ENCODE peak calls at places on chromosomes 12 and 14, in four cellular contexts. D, Q, E and L are unnamed samples.
A peak's percentile ranks its signal among the peaks of the same experiment; 100 is the strongest.

GRCh38 chr12:3717283-3717974 is 35.5 kb downstream of the CRACR2A start:
- DNase-seq in D (no peak), Q (no peak), E (no peak), L (no peak)

GRCh38 chr12:132319359-132319950 is 9.9 kb downstream of the GALNT9 start:
- DNase-seq in D (no peak), Q (no peak), E (no peak), L (no peak)

GRCh38 chr14:38330262-38330661 is 74.4 kb upstream of the CLEC14A start:
- DNase-seq in D (no peak), Q (no peak), E (no peak), L (no peak)

GRCh38 chr12:130546494-130546893 is 169.6 kb downstream of the RIMBP2 start:
- DNase-seq in D (no peak), Q (no peak), E (no peak), L (no peak)

GRCh38 chr14:54257424-54257823 is 139.4 kb upstream of the CDKN3 start:
- DNase-seq in D (no peak), Q (no peak), E (no peak), L (no peak)

GRCh38 chr14:74135386-74135785 is 50.6 kb downstream of the LIN52 start:
- DNase-seq in D (no peak), Q (no peak), E (no peak), L (no peak)

GRCh38 chr12:46240436-46240835 is 28.4 kb downstream of the SLC38A1 start:
- DNase-seq in D (no peak), Q (no peak), E (no peak), L (no peak)

GRCh38 chr12:15534322-15534721 is 212.0 kb downstream of the PTPRO start:
- DNase-seq in D (no peak), Q (no peak), E (no peak), L (no peak)

GRCh38 chr14:106506901-106507305 is 980.5 kb downstream of the TMEM121 start:
- DNase-seq in D (no peak), Q (no peak), E (no peak), L (no peak)

GRCh38 chr14:101072070-101072469 is 168.5 kb upstream of the RTL1 start:
- DNase-seq in D (no peak), Q (no peak), E (no peak), L (peak; percentile 64)

GRCh38 chr14:85058170-85058569 is 471.8 kb upstream of the FLRT2 start:
- DNase-seq in D (no peak), Q (no peak), E (no peak), L (no peak)

GRCh38 chr14:50381823-50382287 is 14.8 kb downstream of the CDKL1 start:
- DNase-seq in D (no peak), Q (no peak), E (no peak), L (no peak)

GRCh38 chr12:56299308-56299852 is 750 bp downstream of the CS start:
- DNase-seq in D (no peak), Q (no peak), E (no peak), L (no peak)

GRCh38 chr12:75722714-75723200 is 211.3 kb upstream of the KRR1 start:
- DNase-seq in D (peak; percentile 72), Q (peak; percentile 44), E (no peak), L (no peak)

GRCh38 chr14:29536886-29537511 is 390.6 kb downstream of the PRKD1 start:
- DNase-seq in D (no peak), Q (peak; percentile 1), E (no peak), L (no peak)

GRCh38 chr14:84202486-84202885 is 1327.5 kb upstream of the FLRT2 start:
- DNase-seq in D (no peak), Q (no peak), E (no peak), L (no peak)

GRCh38 chr14:87799400-87799799 is 193.6 kb downstream of the GALC start:
- DNase-seq in D (no peak), Q (no peak), E (no peak), L (no peak)

GRCh38 chr12:98644433-98644711 is 216 bp downstream of the IKBIP start:
- DNase-seq in D (no peak), Q (peak; percentile 35), E (no peak), L (no peak)

GRCh38 chr14:36518031-36518585 is 1.9 kb downstream of the NKX2-1 start:
- DNase-seq in D (no peak), Q (no peak), E (no peak), L (no peak)

GRCh38 chr12:31914927-31915326 is 44.3 kb upstream of the RESF1 start:
- DNase-seq in D (no peak), Q (no peak), E (no peak), L (no peak)

GRCh38 chr12:94750891-94751290 is 100.5 kb upstream of the TMCC3 start:
- DNase-seq in D (no peak), Q (no peak), E (no peak), L (no peak)

GRCh38 chr12:65603428-65604351 is 220.6 kb upstream of the HMGA2 start:
- DNase-seq in D (no peak), Q (no peak), E (no peak), L (no peak)

GRCh38 chr14:74660863-74661262 is 48.8 kb upstream of the LTBP2 start:
- DNase-seq in D (no peak), Q (no peak), E (no peak), L (no peak)

GRCh38 chr12:43482311-43483085 is 69.5 kb downstream of the ADAMTS20 start:
- DNase-seq in D (no peak), Q (no peak), E (no peak), L (no peak)

GRCh38 chr12:123030686-123031085 is 50.2 kb downstream of the ARL6IP4 start:
- DNase-seq in D (no peak), Q (no peak), E (no peak), L (no peak)

GRCh38 chr12:120754792-120755191 is 29.2 kb downstream of the ACADS start:
- DNase-seq in D (no peak), Q (no peak), E (no peak), L (no peak)

GRCh38 chr12:107564946-107565345 is 120.7 kb upstream of the PWP1 start:
- DNase-seq in D (no peak), Q (peak; percentile 59), E (peak; percentile 37), L (no peak)

GRCh38 chr14:35438910-35439713 is 34.6 kb upstream of the NFKBIA start:
- DNase-seq in D (peak; percentile 7), Q (no peak), E (peak; percentile 37), L (no peak)

GRCh38 chr12:124809878-124810277 is 53.8 kb downstream of the SCARB1 start:
- DNase-seq in D (no peak), Q (no peak), E (no peak), L (no peak)

GRCh38 chr14:45715946-45716345 is 462.9 kb upstream of the MIS18BP1 start:
- DNase-seq in D (no peak), Q (no peak), E (no peak), L (no peak)

GRCh38 chr14:49303952-49304516 is 282.1 kb downstream of the RPS29 start:
- DNase-seq in D (peak; percentile 11), Q (no peak), E (peak; percentile 44), L (no peak)

GRCh38 chr12:47838286-47838931 is 18.7 kb upstream of the HDAC7 start:
- DNase-seq in D (peak; percentile 44), Q (peak; percentile 50), E (peak; percentile 72), L (no peak)

GRCh38 chr14:72607386-72608125 is 286.3 kb downstream of the DPF3 start:
- DNase-seq in D (no peak), Q (no peak), E (no peak), L (no peak)

GRCh38 chr12:124094188-124094587 is 121.2 kb downstream of the ZNF664 start:
- DNase-seq in D (no peak), Q (no peak), E (no peak), L (no peak)

GRCh38 chr14:101922866-101923265 is 41.5 kb upstream of the DYNC1H1 start:
- DNase-seq in D (no peak), Q (no peak), E (no peak), L (no peak)

GRCh38 chr14:70631948-70632347 is 9.8 kb upstream of the TTC9 start:
- DNase-seq in D (no peak), Q (no peak), E (no peak), L (no peak)

GRCh38 chr14:75803768-75804167 is 142.7 kb downstream of the TTLL5 start:
- DNase-seq in D (no peak), Q (no peak), E (no peak), L (no peak)

GRCh38 chr12:122079532-122080081 is 1.1 kb downstream of the MLXIP start:
- DNase-seq in D (no peak), Q (peak; percentile 7), E (no peak), L (no peak)